ENCODE peak calls at places on chromosomes 16 and 17, in seven cellular contexts. D, V, G, E, Z, P and R are unnamed samples.

GRCh38 chr17:80192268-80192667 is 22.4 kb downstream of the CARD14 start:
- DNase-seq in Z (no peak), V (no peak), D (no peak), P (no peak), E (no peak), G (no peak), R (no peak)

GRCh38 chr16:3665508-3665907 is 11.0 kb downstream of the DNASE1 start:
- DNase-seq in Z (no peak), P (no peak), V (no peak), G (no peak), D (peak), E (no peak), R (peak)

GRCh38 chr16:19127674-19128131 is 13.9 kb downstream of the ITPRIPL2 start:
- DNase-seq in V (no peak), E (no peak), P (no peak), Z (no peak), D (no peak), G (no peak), R (no peak)

GRCh38 chr17:60354223-60354622 is 37.7 kb downstream of the USP32 start:
- DNase-seq in E (no peak), V (no peak), D (no peak), Z (no peak), G (no peak), P (peak), R (no peak)

GRCh38 chr16:50572700-50573099 is 24.5 kb downstream of the NKD1 start:
- DNase-seq in V (no peak), Z (no peak), E (no peak), D (no peak), P (no peak), G (no peak), R (no peak)

GRCh38 chr17:43661699-43662431 is at the start of gene MEOX1:
- DNase-seq in V (no peak), E (no peak), D (no peak), P (no peak), G (no peak), Z (no peak), R (peak)

GRCh38 chr17:64130559-64131001 is 636 bp upstream of the ERN1 start:
- DNase-seq in Z (peak), P (no peak), E (peak), V (peak), D (peak), G (no peak), R (peak)

GRCh38 chr16:85479972-85480726 is 133.0 kb upstream of the GSE1 start:
- DNase-seq in G (peak), P (peak), D (peak), E (no peak), V (no peak), Z (peak), R (no peak)

GRCh38 chr17:29546085-29546484 is 20.8 kb downstream of the ABHD15 start:
- DNase-seq in D (no peak), E (no peak), V (no peak), Z (no peak), G (no peak), P (peak), R (no peak)

GRCh38 chr17:17127730-17128291 is 78.3 kb downstream of the PLD6 start:
- DNase-seq in Z (no peak), P (no peak), V (no peak), E (no peak), D (no peak), G (no peak), R (peak)

GRCh38 chr17:51585514-51586104 is 325.3 kb downstream of the UTP18 start:
- DNase-seq in V (no peak), G (no peak), D (no peak), P (peak), E (no peak), Z (no peak), R (no peak)

GRCh38 chr17:7174603-7175362 is 4.4 kb downstream of the ASGR1 start:
- DNase-seq in G (no peak), Z (no peak), D (no peak), E (no peak), V (no peak), P (no peak), R (no peak)

GRCh38 chr16:31880322-31880979 is 6.8 kb downstream of the ZNF267 start:
- DNase-seq in V (peak), Z (no peak), G (no peak), E (no peak), D (no peak), P (peak), R (no peak)

GRCh38 chr17:71633391-71633849 is 487.4 kb upstream of the SOX9 start:
- DNase-seq in G (no peak), V (no peak), Z (peak), P (peak), E (no peak), D (no peak), R (no peak)

GRCh38 chr16:12971216-12971615 is 69.8 kb downstream of the SHISA9 start:
- DNase-seq in P (peak), Z (no peak), G (no peak), V (no peak), D (no peak), E (no peak), R (no peak)

GRCh38 chr17:75315541-75316243 is 26.5 kb upstream of the SLC25A19 start:
- DNase-seq in P (no peak), G (no peak), Z (no peak), V (no peak), E (no peak), D (no peak), R (no peak)

GRCh38 chr17:50541916-50542688 is 4.9 kb upstream of the SPATA20 start:
- DNase-seq in E (peak), G (peak), D (peak), V (peak), Z (peak), P (peak), R (peak)

GRCh38 chr17:62101090-62101489 is 36.0 kb upstream of the MED13 start:
- DNase-seq in V (no peak), P (no peak), E (no peak), Z (no peak), G (no peak), D (no peak), R (no peak)

GRCh38 chr17:30253316-30253715 is 17.8 kb upstream of the SLC6A4 start:
- DNase-seq in P (no peak), V (no peak), Z (no peak), D (no peak), G (no peak), E (no peak), R (no peak)

GRCh38 chr16:4882633-4883285 is 35.5 kb downstream of the UBN1 start:
- DNase-seq in P (peak), G (no peak), Z (no peak), D (no peak), V (no peak), E (no peak), R (peak)

GRCh38 chr16:78689031-78689430 is 589.6 kb downstream of the WWOX start:
- DNase-seq in V (no peak), E (peak), Z (no peak), D (no peak), P (peak), G (no peak), R (no peak)

GRCh38 chr16:17435324-17435723 is 35.4 kb downstream of the XYLT1 start:
- DNase-seq in V (no peak), D (peak), Z (no peak), E (no peak), P (no peak), G (no peak), R (no peak)

GRCh38 chr17:58332720-58333395 is 4.3 kb upstream of the TSPOAP1 start:
- DNase-seq in D (peak), P (no peak), V (no peak), E (no peak), G (no peak), Z (no peak), R (peak)

GRCh38 chr17:62787358-62787757 is 20.8 kb downstream of the MARCHF10 start:
- DNase-seq in G (no peak), D (no peak), P (no peak), E (no peak), V (no peak), Z (no peak), R (no peak)

GRCh38 chr17:13197586-13197985 is 179.8 kb upstream of the ELAC2 start:
- DNase-seq in D (no peak), Z (no peak), P (no peak), G (no peak), E (no peak), V (no peak), R (no peak)

GRCh38 chr17:9937901-9938300 is 32.8 kb upstream of the RCVRN start:
- DNase-seq in D (no peak), P (no peak), Z (no peak), E (no peak), G (no peak), V (no peak), R (no peak)

GRCh38 chr17:50868594-50868993 is 2.4 kb upstream of the TOB1 start:
- DNase-seq in G (no peak), D (no peak), E (no peak), P (no peak), V (no peak), Z (no peak), R (no peak)

GRCh38 chr16:78284957-78285434 is 185.5 kb downstream of the WWOX start:
- DNase-seq in E (no peak), G (no peak), P (peak), Z (no peak), V (no peak), D (no peak), R (no peak)

GRCh38 chr17:31374083-31374447 is 17.4 kb upstream of the RAB11FIP4 start:
- DNase-seq in D (no peak), G (no peak), P (no peak), V (no peak), Z (no peak), E (no peak), R (no peak)

GRCh38 chr17:66941249-66941648 is 23.3 kb upstream of the CACNG4 start:
- DNase-seq in Z (no peak), D (no peak), V (no peak), E (no peak), P (no peak), G (no peak), R (no peak)

GRCh38 chr17:32265192-32265895 is at the start of gene RHBDL3:
- DNase-seq in D (no peak), E (peak), G (peak), V (no peak), P (no peak), Z (no peak), R (peak)

GRCh38 chr17:3157218-3157617 is 29.9 kb upstream of the OR1G1 start:
- DNase-seq in G (no peak), P (no peak), V (no peak), D (no peak), Z (no peak), E (no peak), R (no peak)

GRCh38 chr16:733382-734207 is 6.7 kb downstream of the HAGHL start:
- DNase-seq in E (no peak), G (peak), V (no peak), D (no peak), Z (no peak), P (no peak), R (no peak)

GRCh38 chr17:56489980-56490379 is 103.5 kb upstream of the NOG start:
- DNase-seq in Z (no peak), P (no peak), G (no peak), D (no peak), E (no peak), V (no peak), R (no peak)

GRCh38 chr17:9817086-9817485 is 4.8 kb downstream of the GSG1L2 start:
- DNase-seq in P (peak), E (no peak), D (no peak), V (no peak), G (no peak), Z (no peak), R (no peak)

GRCh38 chr16:65917466-65917865 is 449.0 kb upstream of the CDH5 start:
- DNase-seq in G (no peak), D (no peak), P (no peak), V (no peak), E (no peak), Z (no peak), R (no peak)

GRCh38 chr17:81035389-81036127 is 607 bp downstream of the BAIAP2 start:
- DNase-seq in Z (no peak), V (no peak), D (no peak), G (no peak), E (no peak), P (no peak), R (no peak)

GRCh38 chr16:311725-312124 is 28.8 kb downstream of the PDIA2 start:
- DNase-seq in V (no peak), D (no peak), Z (no peak), G (no peak), E (no peak), P (no peak), R (no peak)

DNA sequence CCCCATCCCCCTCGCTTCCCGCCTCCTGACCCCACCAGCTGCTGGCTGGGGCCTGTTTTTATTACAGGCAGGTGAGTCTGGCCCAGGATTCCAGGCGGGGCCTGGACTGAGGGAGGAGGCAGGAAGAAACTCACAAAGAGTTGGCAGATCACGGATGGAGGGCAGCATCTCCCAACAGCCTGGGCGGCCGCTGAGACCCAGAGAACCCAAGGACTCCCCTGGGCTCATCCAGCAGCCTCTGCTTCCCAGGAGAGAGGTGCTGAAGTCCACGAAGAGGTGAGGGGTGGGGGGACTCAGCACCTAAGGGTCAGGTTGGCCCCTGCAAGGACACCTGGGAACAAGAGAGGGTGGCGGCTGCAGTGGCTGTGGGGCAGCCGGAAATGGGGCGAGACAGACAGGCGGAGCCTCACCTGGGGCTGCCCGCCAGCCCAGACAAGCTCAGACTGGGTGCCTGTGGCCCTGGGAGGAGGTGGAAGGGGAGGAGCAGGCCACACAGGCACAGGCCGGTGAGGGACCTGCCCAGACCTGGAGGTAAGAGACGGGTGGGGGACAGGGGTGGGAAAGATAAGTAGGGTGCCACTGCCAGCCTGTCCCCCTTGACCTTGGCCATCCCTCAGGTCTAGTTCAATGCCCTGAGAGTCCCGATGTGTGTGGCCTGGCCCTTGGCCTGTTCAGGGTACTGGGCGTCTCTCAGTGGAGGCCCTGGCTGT is 8.7 kb upstream of the ADGRG1 start:
- DNase-seq in V (no peak), D (no peak), G (no peak), Z (peak), P (peak), E (peak), R (peak)
- H3K27ac ChIP-seq in V (no peak), D (no peak), G (no peak), Z (peak), P (peak), E (no peak), R (no peak)

GRCh38 chr16:88917915-88918627 is 51.6 kb upstream of the PABPN1L start:
- DNase-seq in Z (no peak), E (no peak), G (no peak), D (no peak), P (no peak), V (no peak), R (no peak)
- H3K27ac ChIP-seq in Z (no peak), E (no peak), G (no peak), D (no peak), P (peak), V (no peak), R (no peak)

GRCh38 chr17:68709461-68709860 is 108.3 kb upstream of the FAM20A start:
- DNase-seq in Z (no peak), D (no peak), G (no peak), P (no peak), E (no peak), V (no peak), R (no peak)
- H3K27ac ChIP-seq in Z (no peak), D (no peak), G (peak), P (no peak), E (peak), V (no peak), R (peak)

DNA sequence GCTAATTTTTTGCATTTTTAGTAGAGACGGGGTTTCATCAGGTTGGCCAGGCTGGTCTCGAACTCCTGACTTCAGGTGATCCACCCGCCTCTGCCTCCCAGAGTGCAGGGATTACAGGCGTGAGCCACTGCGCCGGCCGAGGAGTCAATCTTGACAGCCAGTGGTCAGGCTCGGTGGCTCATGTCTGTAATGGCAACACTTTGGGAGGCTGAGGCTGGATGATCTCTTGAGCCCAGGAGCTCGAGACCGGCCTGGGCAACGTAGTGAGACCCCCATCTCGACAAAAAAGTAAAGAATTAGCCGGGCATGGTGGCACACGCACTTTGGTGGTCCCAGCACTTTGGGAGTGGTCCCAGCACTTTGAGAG is 608 bp upstream of the PGS1 start:
- DNase-seq in Z (no peak), P (peak), G (peak), E (no peak), V (no peak), D (no peak), R (no peak)
- H3K27ac ChIP-seq in Z (peak), P (peak), G (peak), E (peak), V (peak), D (no peak), R (peak)

GRCh38 chr16:55561319-55561848 is 5.1 kb upstream of the CAPNS2 start:
- DNase-seq in D (no peak), V (no peak), G (no peak), E (no peak), Z (no peak), P (no peak), R (no peak)

GRCh38 chr16:55567382-55567781 is 898 bp downstream of the CAPNS2 start:
- DNase-seq in Z (no peak), D (no peak), P (peak), V (no peak), G (no peak), E (no peak), R (no peak)

GRCh38 chr16:55566432-55567175 is at the start of gene CAPNS2:
- DNase-seq in Z (no peak), D (no peak), G (no peak), V (no peak), E (no peak), P (no peak), R (no peak)

GRCh38 chr16:55562936-55563335 is 3.5 kb upstream of the CAPNS2 start:
- DNase-seq in V (no peak), P (no peak), G (no peak), Z (no peak), E (no peak), D (no peak), R (no peak)

DNA sequence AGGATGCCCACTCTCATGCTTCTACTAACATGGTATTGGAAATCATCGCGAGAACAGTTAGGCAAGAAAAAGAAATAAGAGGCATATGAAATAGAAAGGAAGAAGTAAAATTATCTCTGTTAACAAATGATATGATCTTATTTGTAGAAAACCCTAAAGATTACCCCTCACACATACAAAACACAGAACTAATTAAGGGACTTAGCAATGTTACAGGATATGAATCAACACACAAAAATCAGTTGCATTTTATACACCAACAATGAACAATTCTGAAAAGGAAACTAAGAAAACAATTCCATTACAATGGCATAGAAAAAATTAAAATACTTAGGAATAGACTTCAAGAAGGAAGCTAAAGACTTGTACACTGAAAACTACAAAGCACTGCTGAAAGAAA is 2.7 kb upstream of the CAPNS2 start:
- DNase-seq in P (no peak), V (no peak), E (no peak), Z (no peak), G (no peak), D (no peak), R (no peak)
- H3K27ac ChIP-seq in P (no peak), V (no peak), E (no peak), Z (no peak), G (no peak), D (no peak), R (peak)

GRCh38 chr17:41481051-41481450 is at the start of gene KRT35:
- DNase-seq in G (no peak), Z (no peak), P (no peak), E (no peak), V (no peak), D (no peak), R (no peak)

GRCh38 chr17:41486316-41486715 is 3.4 kb downstream of the KRT36 start:
- DNase-seq in E (no peak), Z (no peak), P (no peak), D (no peak), V (no peak), G (no peak), R (no peak)

GRCh38 chr17:41484920-41485904 is 4.3 kb upstream of the KRT35 start:
- DNase-seq in P (no peak), G (no peak), D (no peak), E (no peak), V (no peak), Z (no peak), R (no peak)

GRCh38 chr17:41483991-41484826 is 3.3 kb upstream of the KRT35 start:
- DNase-seq in Z (no peak), E (no peak), P (no peak), V (no peak), D (no peak), G (no peak), R (no peak)

DNA sequence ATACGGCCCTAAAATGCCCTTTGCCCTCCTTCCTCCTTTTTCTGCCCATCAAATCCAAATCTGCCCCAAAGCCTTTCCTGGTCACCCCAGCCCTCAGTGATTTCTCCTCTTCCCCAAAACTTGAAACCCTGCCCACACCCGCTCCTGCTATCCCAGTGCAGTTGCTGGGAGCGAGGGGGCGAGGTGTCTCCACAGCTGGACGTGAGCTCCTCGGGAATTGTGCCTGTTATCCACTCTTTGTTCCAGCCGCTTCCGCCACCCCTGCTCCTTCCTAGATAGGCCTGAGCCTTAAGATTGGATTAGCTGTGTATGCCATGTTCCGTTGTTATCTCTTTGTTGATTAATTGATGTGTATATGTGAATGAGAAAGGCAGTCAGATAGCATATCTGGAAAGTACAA is 2.6 kb upstream of the KRT35 start:
- DNase-seq in G (no peak), Z (no peak), V (no peak), E (no peak), P (no peak), D (no peak), R (no peak)
- H3K27ac ChIP-seq in G (no peak), Z (no peak), V (no peak), E (no peak), P (no peak), D (no peak), R (no peak)